ENCODE peak calls at places on chromosome 11, in eight cellular contexts. U is cardiac muscle cell, J is H54, B is non-pigmented ciliary epithelial cell, F is MV-4-11, W is HTR-8/SVneo, X is AG09319, Z is NCI-H2227 treated with DMSO at 0.1 percent for 48 hours. G is an unnamed sample.

GRCh38 chr11:12358302-12359188 is 18.8 kb upstream of the PARVA start:
- DNase-seq in B (no peak), F (no peak), X (no peak), W (no peak), Z (no peak), U (no peak), J (no peak), G (no peak)

GRCh38 chr11:93921695-93922468 is 71.5 kb upstream of the VSTM5 start:
- DNase-seq in B (no peak), J (peak; percentile 13), U (peak; percentile 81), W (peak; percentile 60), X (peak; percentile 29), Z (peak; percentile 0), F (peak; percentile 19), G (peak; percentile 85)

GRCh38 chr11:210122-210802 is 2.8 kb downstream of the RIC8A start:
- DNase-seq in U (peak; percentile 66), Z (no peak), F (no peak), X (no peak), J (peak; percentile 94), B (peak; percentile 71), W (peak; percentile 45), G (peak; percentile 72)

GRCh38 chr11:35484435-35484834 is 41.0 kb downstream of the PAMR1 start:
- DNase-seq in U (peak; percentile 51), X (no peak), W (no peak), J (peak; percentile 12), B (peak; percentile 13), F (no peak), Z (no peak), G (peak; percentile 80)

GRCh38 chr11:75432911-75433321 is at the start of gene KLHL35:
- DNase-seq in X (no peak), J (no peak), F (no peak), Z (no peak), W (no peak), U (peak; percentile 16), B (no peak), G (no peak)

GRCh38 chr11:70206977-70207376 is 3.9 kb downstream of the FADD start:
- DNase-seq in B (no peak), F (no peak), W (no peak), U (no peak), J (no peak), X (no peak), Z (no peak), G (no peak)

GRCh38 chr11:125431009-125431408 is 65.1 kb downstream of the FEZ1 start:
- DNase-seq in J (no peak), F (no peak), U (no peak), Z (no peak), W (no peak), X (no peak), B (no peak), G (no peak)

GRCh38 chr11:67436459-67437081 is 912 bp downstream of the PTPRCAP start:
- DNase-seq in W (no peak), U (peak; percentile 22), B (no peak), J (no peak), X (no peak), F (no peak), Z (no peak), G (no peak)

GRCh38 chr11:134488913-134489312 is 76.9 kb upstream of the B3GAT1 start:
- DNase-seq in B (no peak), U (no peak), F (no peak), J (no peak), X (no peak), Z (no peak), W (no peak), G (no peak)

GRCh38 chr11:34345991-34346480 is 11.8 kb downstream of the ABTB2 start:
- DNase-seq in X (no peak), W (no peak), U (peak; percentile 55), J (no peak), B (no peak), F (no peak), Z (no peak), G (peak; percentile 89)

GRCh38 chr11:16923987-16924386 is 90.2 kb downstream of the PLEKHA7 start:
- DNase-seq in U (no peak), B (no peak), Z (no peak), X (no peak), W (no peak), J (no peak), F (no peak), G (no peak)

GRCh38 chr11:71572811-71573210 is 7.4 kb downstream of the KRTAP5-10 start:
- DNase-seq in Z (no peak), W (no peak), B (no peak), F (no peak), X (no peak), U (no peak), J (no peak), G (no peak)

GRCh38 chr11:45798793-45799441 is 6.0 kb upstream of the SLC35C1 start:
- DNase-seq in B (no peak), F (no peak), U (peak; percentile 73), Z (peak; percentile 60), W (no peak), J (no peak), X (no peak), G (no peak)

GRCh38 chr11:64379160-64379559 is 20.2 kb downstream of the RPS6KA4 start:
- DNase-seq in B (no peak), W (no peak), U (no peak), F (no peak), Z (no peak), J (no peak), X (no peak), G (no peak)

GRCh38 chr11:90803366-90803765 is 580.5 kb upstream of the CHORDC1 start:
- DNase-seq in W (no peak), X (no peak), J (no peak), B (no peak), F (no peak), Z (no peak), U (no peak), G (no peak)

GRCh38 chr11:5197538-5197937 is 2.9 kb downstream of the OR51V1 start:
- DNase-seq in B (peak; percentile 17), F (peak; percentile 33), W (no peak), J (no peak), Z (no peak), X (no peak), U (no peak), G (no peak)

GRCh38 chr11:1109101-1109917 is 34.6 kb downstream of the MUC2 start:
- DNase-seq in J (no peak), Z (no peak), U (no peak), W (no peak), B (no peak), F (no peak), X (no peak), G (no peak)

GRCh38 chr11:14894657-14895598 is 2.9 kb upstream of the CYP2R1 start:
- DNase-seq in U (peak; percentile 94), Z (no peak), X (peak; percentile 24), W (no peak), J (no peak), F (peak; percentile 92), B (no peak), G (peak; percentile 77)

GRCh38 chr11:1384206-1384965 is 5.3 kb upstream of the BRSK2 start:
- DNase-seq in X (no peak), W (no peak), J (no peak), B (no peak), F (peak; percentile 23), U (no peak), Z (no peak), G (no peak)

GRCh38 chr11:35873721-35874120 is 70.1 kb upstream of the LDLRAD3 start:
- DNase-seq in J (no peak), U (no peak), B (no peak), Z (no peak), X (no peak), F (no peak), W (no peak), G (no peak)

GRCh38 chr11:11636671-11637070 is 14.9 kb upstream of the GALNT18 start:
- DNase-seq in U (no peak), F (no peak), B (no peak), W (no peak), J (no peak), Z (no peak), X (no peak), G (no peak)

GRCh38 chr11:17214338-17214737 is 6.6 kb upstream of the PIK3C2A start:
- DNase-seq in X (no peak), B (no peak), W (no peak), U (no peak), J (no peak), F (no peak), Z (no peak), G (no peak)

GRCh38 chr11:122628691-122629555 is 26.6 kb upstream of the UBASH3B start:
- DNase-seq in B (no peak), W (peak; percentile 85), J (peak; percentile 55), Z (peak; percentile 53), X (peak; percentile 39), F (peak; percentile 76), U (peak; percentile 82), G (peak; percentile 77)

GRCh38 chr11:75029836-75030631 is 41.3 kb downstream of the NEU3 start:
- DNase-seq in Z (no peak), X (no peak), F (no peak), J (no peak), W (no peak), U (no peak), B (no peak), G (no peak)

GRCh38 chr11:1668911-1669473 is 28.0 kb upstream of the KRTAP5-6 start:
- DNase-seq in W (no peak), Z (no peak), J (no peak), X (no peak), B (no peak), F (no peak), U (no peak), G (no peak)

GRCh38 chr11:49208006-49208721 is at the start of gene FOLH1:
- DNase-seq in Z (no peak), J (no peak), B (no peak), F (no peak), U (peak; percentile 59), W (no peak), X (no peak), G (no peak)

GRCh38 chr11:18540207-18541009 is 13.7 kb upstream of the TSG101 start:
- DNase-seq in U (peak; percentile 20), B (no peak), F (peak; percentile 12), Z (peak; percentile 22), J (no peak), W (peak; percentile 17), X (no peak), G (peak; percentile 26)

GRCh38 chr11:60874421-60875365 is 7.4 kb downstream of the ZP1 start:
- DNase-seq in Z (no peak), B (no peak), W (no peak), X (no peak), J (no peak), F (no peak), U (no peak), G (no peak)

GRCh38 chr11:47186937-47187681 is 875 bp upstream of the PACSIN3 start:
- DNase-seq in F (peak; percentile 19), W (peak; percentile 57), X (no peak), J (no peak), U (peak; percentile 43), B (no peak), Z (no peak), G (peak; percentile 60)

GRCh38 chr11:124623861-124624525 is 1.3 kb downstream of the TBRG1 start:
- DNase-seq in W (no peak), Z (no peak), B (no peak), X (no peak), J (no peak), F (no peak), U (peak; percentile 23), G (peak; percentile 50)

G was measured in fibroblast of the aortic adventitia.